ENCODE peak calls at places on chromosomes 12 and 14, in five cellular contexts. H is left lung; C is stimulated activated CD4-positive, alpha-beta T cell treated with anti-CD3 and anti-CD28 coated beads, Interleukin-4, amount 100 ng/mL, for 1 hour; I is SHP77; D is neural crest cell. E is an unnamed sample.

GRCh38 chr12:12564911-12565310 is 2.2 kb upstream of the DUSP16 start:
- DNase-seq in I (no peak), H (no peak), C (no peak), D (no peak), E (no peak)

GRCh38 chr12:108169671-108170070 is 40.6 kb downstream of the WSCD2 start:
- DNase-seq in H (no peak), C (no peak), D (no peak), I (no peak), E (no peak)

GRCh38 chr12:108442077-108442476 is 73.0 kb upstream of the FICD start:
- DNase-seq in I (no peak), C (no peak), H (no peak), D (no peak), E (no peak)

GRCh38 chr12:3600039-3600720 is 109.2 kb downstream of the PRMT8 start:
- DNase-seq in I (no peak), H (no peak), D (no peak), C (no peak), E (peak; percentile 11)

GRCh38 chr14:65038966-65039365 is 52.3 kb downstream of the FNTB start:
- DNase-seq in I (no peak), D (no peak), C (no peak), H (no peak), E (no peak)

GRCh38 chr12:46067062-46067461 is 76.7 kb upstream of the SCAF11 start:
- DNase-seq in H (no peak), C (no peak), D (no peak), I (no peak), E (no peak)

GRCh38 chr14:106826833-106827369 is 1300.5 kb downstream of the TMEM121 start:
- DNase-seq in C (no peak), D (no peak), H (no peak), I (no peak), E (no peak)

GRCh38 chr12:119803391-119803791 is 73.7 kb downstream of the CIT start:
- DNase-seq in I (no peak), D (peak; percentile 30), C (no peak), H (no peak), E (no peak)

GRCh38 chr14:85535916-85536834 is 6.2 kb downstream of the FLRT2 start:
- DNase-seq in C (no peak), I (no peak), H (no peak), D (no peak), E (no peak)

GRCh38 chr12:93279849-93280412 is 97.8 kb upstream of the NUDT4 start:
- DNase-seq in C (no peak), H (no peak), I (no peak), D (no peak), E (peak; percentile 16)

GRCh38 chr14:22039938-22040780 is 366.5 kb upstream of the OR4E1 start:
- DNase-seq in H (no peak), I (peak; percentile 3), C (peak; percentile 37), D (no peak), E (no peak)

GRCh38 chr14:69665596-69665995 is 54.2 kb downstream of the SUSD6 start:
- DNase-seq in C (no peak), I (no peak), H (no peak), D (no peak), E (no peak)

GRCh38 chr12:87756111-87756510 is 273.1 kb downstream of the C12orf50 start:
- DNase-seq in C (no peak), H (no peak), D (no peak), I (no peak), E (no peak)

GRCh38 chr14:99513946-99514551 is 32.8 kb downstream of the CCNK start:
- DNase-seq in D (no peak), I (no peak), H (peak; percentile 66), C (no peak), E (no peak)

GRCh38 chr12:120651821-120652220 is 11.4 kb downstream of the CABP1 start:
- DNase-seq in H (no peak), C (no peak), D (no peak), I (no peak), E (no peak)

GRCh38 chr14:90815817-90816662 is at the start of gene TTC7B:
- DNase-seq in D (peak; percentile 42), C (peak; percentile 38), I (no peak), H (peak; percentile 93), E (no peak)

GRCh38 chr12:130591736-130592135 is 124.4 kb downstream of the RIMBP2 start:
- DNase-seq in I (no peak), D (no peak), C (no peak), H (no peak), E (no peak)

GRCh38 chr12:53190108-53190729 is 9.5 kb upstream of the CSAD start:
- DNase-seq in D (peak; percentile 32), H (peak; percentile 78), I (peak; percentile 45), C (peak; percentile 58), E (peak; percentile 10)

GRCh38 chr12:98439471-98440164 is 75.8 kb upstream of the TMPO start:
- DNase-seq in D (no peak), H (no peak), C (no peak), I (no peak), E (no peak)

GRCh38 chr14:73567951-73568885 is 795 bp upstream of the ACOT2 start:
- DNase-seq in I (no peak), C (no peak), D (no peak), H (no peak), E (no peak)

GRCh38 chr12:123003257-123003656 is 22.8 kb downstream of the ARL6IP4 start:
- DNase-seq in C (no peak), H (peak; percentile 50), D (no peak), I (no peak), E (no peak)

GRCh38 chr14:104075530-104076151 is 9.9 kb upstream of the ASPG start:
- DNase-seq in D (no peak), I (peak; percentile 10), H (no peak), C (no peak), E (no peak)

GRCh38 chr14:52733824-52734223 is 3.9 kb downstream of the STYX start:
- DNase-seq in I (no peak), C (no peak), H (no peak), D (no peak), E (no peak)

GRCh38 chr12:6768385-6769002 is 2.3 kb downstream of the PTMS start:
- DNase-seq in H (no peak), I (no peak), C (no peak), D (no peak), E (no peak)

GRCh38 chr12:39372929-39373328 is 70.0 kb downstream of the KIF21A start:
- DNase-seq in H (no peak), D (no peak), I (no peak), C (no peak), E (no peak)

GRCh38 chr14:100617715-100618693 is 30.8 kb upstream of the BEGAIN start:
- DNase-seq in C (no peak), I (no peak), D (no peak), H (no peak), E (peak; percentile 39)

GRCh38 chr14:101083564-101084435 is 180.3 kb upstream of the RTL1 start:
- DNase-seq in I (peak; percentile 58), H (peak; percentile 60), C (no peak), D (no peak), E (no peak)

GRCh38 chr12:31005944-31006361 is 67.7 kb upstream of the DDX11 start:
- DNase-seq in H (no peak), I (no peak), D (no peak), C (no peak), E (no peak)

GRCh38 chr14:92513966-92514843 is 624 bp downstream of the RIN3 start:
- DNase-seq in D (no peak), I (no peak), H (peak; percentile 88), C (peak; percentile 45), E (no peak)

GRCh38 chr12:85461127-85461526 is 181.1 kb downstream of the ALX1 start:
- DNase-seq in C (no peak), H (no peak), D (no peak), I (no peak), E (no peak)

GRCh38 chr12:38895446-38895845 is 9.9 kb downstream of the CPNE8 start:
- DNase-seq in H (no peak), I (no peak), D (no peak), C (no peak), E (no peak)

GRCh38 chr12:98373019-98373554 is 142.3 kb upstream of the TMPO start:
- DNase-seq in D (peak; percentile 33), I (peak; percentile 68), H (no peak), C (no peak), E (no peak)

GRCh38 chr12:78671295-78671694 is 193.3 kb upstream of the SYT1 start:
- DNase-seq in C (no peak), I (no peak), D (no peak), H (no peak), E (no peak)

GRCh38 chr14:76920572-76921175 is 94.5 kb downstream of the LRRC74A start:
- DNase-seq in C (no peak), D (no peak), H (no peak), I (peak; percentile 46), E (peak; percentile 96)

GRCh38 chr12:21992823-21993222 is 51.6 kb upstream of the ABCC9 start:
- DNase-seq in H (no peak), C (no peak), I (no peak), D (no peak), E (no peak)

GRCh38 chr14:101082436-101083384 is 179.2 kb upstream of the RTL1 start:
- DNase-seq in C (no peak), I (no peak), H (peak; percentile 41), D (no peak), E (no peak)

E was measured in DMS 273 treated with DMSO at 0.1 percent for 48 hours.